ENCODE peak calls at places on chromosomes 3 and 15, in eight cellular contexts. I is GM23338, J is mucosa of descending colon, G is mesendoderm, X is pancreas, A is IMR-90, K is H9, Y is SJSA1. F is an unnamed sample.

GRCh38 chr3:134527037-134527436 is 41.2 kb downstream of the CEP63 start:
- DNase-seq in I (peak; percentile 73), J (no peak), G (peak; percentile 62), X (peak; percentile 34), A (peak; percentile 18), K (peak; percentile 67), Y (no peak), F (peak; percentile 39)

GRCh38 chr3:73480187-73480672 is 144.5 kb downstream of the PDZRN3 start:
- DNase-seq in I (no peak), J (no peak), G (no peak), X (no peak), A (no peak), K (no peak), Y (no peak), F (no peak)

GRCh38 chr3:18379647-18380046 is 45.5 kb downstream of the SATB1 start:
- DNase-seq in I (peak; percentile 34), J (no peak), G (peak; percentile 35), X (no peak), A (no peak), K (peak; percentile 33), Y (no peak), F (no peak)

GRCh38 chr3:111846717-111847116 is 12.3 kb upstream of the PHLDB2 start:
- DNase-seq in I (no peak), J (no peak), G (no peak), X (no peak), A (peak; percentile 91), K (no peak), Y (peak; percentile 62), F (no peak)

GRCh38 chr3:36514171-36514570 is 133.9 kb downstream of the STAC start:
- DNase-seq in I (no peak), J (no peak), G (no peak), X (no peak), A (peak; percentile 2), K (no peak), Y (no peak), F (no peak)

GRCh38 chr15:78131295-78132021 is at the start of gene CIB2:
- DNase-seq in I (peak; percentile 90), J (peak; percentile 75), G (peak; percentile 85), X (peak; percentile 84), A (peak; percentile 41), K (peak; percentile 86), Y (peak; percentile 70), F (peak; percentile 95)

GRCh38 chr15:81182746-81183402 is 13.8 kb upstream of the IL16 start:
- DNase-seq in I (peak; percentile 36), J (no peak), G (peak; percentile 43), X (no peak), A (no peak), K (peak; percentile 44), Y (no peak), F (peak; percentile 18)

GRCh38 chr15:32790352-32790999 is 72.7 kb downstream of the GREM1 start:
- DNase-seq in I (no peak), J (no peak), G (no peak), X (no peak), A (peak; percentile 79), K (no peak), Y (peak; percentile 64), F (no peak)

GRCh38 chr15:36808401-36809160 is 229.2 kb downstream of the CDIN1 start:
- DNase-seq in I (no peak), J (no peak), G (no peak), X (no peak), A (peak; percentile 25), K (no peak), Y (no peak), F (no peak)

GRCh38 chr3:133895208-133896001 is at the start of gene RAB6B:
- DNase-seq in I (peak; percentile 83), J (no peak), G (peak; percentile 56), X (peak; percentile 84), A (peak; percentile 20), K (peak; percentile 64), Y (peak; percentile 29), F (peak; percentile 89)

GRCh38 chr15:81914734-81915234 is 131.0 kb downstream of the MEX3B start:
- DNase-seq in I (no peak), J (no peak), G (no peak), X (peak; percentile 42), A (no peak), K (no peak), Y (no peak), F (no peak)

GRCh38 chr15:65377105-65377975 is 462 bp downstream of the IGDCC3 start:
- DNase-seq in I (peak; percentile 81), J (no peak), G (peak; percentile 77), X (peak; percentile 80), A (no peak), K (peak; percentile 58), Y (peak; percentile 21), F (peak; percentile 83)

GRCh38 chr3:38533285-38533994 is 37.3 kb downstream of the EXOG start:
- DNase-seq in I (no peak), J (no peak), G (peak; percentile 75), X (peak; percentile 52), A (no peak), K (no peak), Y (no peak), F (no peak)

GRCh38 chr3:64134882-64135281 is 90.4 kb downstream of the PRICKLE2 start:
- DNase-seq in I (no peak), J (no peak), G (no peak), X (no peak), A (no peak), K (no peak), Y (no peak), F (no peak)
- H3K4me1 ChIP-seq in I (no peaks in the 10 kb centered on the region), J (no peaks in the 10 kb centered on the region), G (no peaks in the 10 kb centered on the region), X (no peaks in the 10 kb centered on the region), A (no peaks in the 10 kb centered on the region), K (no peaks in the 10 kb centered on the region), Y (peaks cover 11% of the 10 kb centered on the region), F (peaks cover 13% of the 10 kb centered on the region)

GRCh38 chr15:77063249-77063648 is 7.7 kb downstream of the TSPAN3 start:
- DNase-seq in I (no peak), J (no peak), G (no peak), X (no peak), A (no peak), K (no peak), Y (no peak), F (no peak)

GRCh38 chr15:77064539-77065308 is 6.2 kb downstream of the TSPAN3 start:
- DNase-seq in I (no peak), J (no peak), G (no peak), X (no peak), A (peak; percentile 65), K (no peak), Y (no peak), F (no peak)

GRCh38 chr15:77060560-77060959 is 10.3 kb downstream of the TSPAN3 start:
- DNase-seq in I (no peak), J (no peak), G (no peak), X (no peak), A (peak; percentile 64), K (no peak), Y (no peak), F (no peak)

GRCh38 chr15:77066961-77067690 is 3.8 kb downstream of the TSPAN3 start:
- DNase-seq in I (no peak), J (peak; percentile 42), G (no peak), X (no peak), A (peak; percentile 54), K (no peak), Y (peak; percentile 37), F (no peak)

GRCh38 chr15:77064118-77064517 is 6.8 kb downstream of the TSPAN3 start:
- DNase-seq in I (no peak), J (no peak), G (no peak), X (no peak), A (no peak), K (no peak), Y (no peak), F (no peak)
- H3K4me1 ChIP-seq in I (peaks cover 6% of the 10 kb centered on the region), J (peaks cover 58% of the 10 kb centered on the region), G (no peaks in the 10 kb centered on the region), X (peaks cover 64% of the 10 kb centered on the region), A (peaks cover 15% of the 10 kb centered on the region), K (no peaks in the 10 kb centered on the region), Y (peaks cover 31% of the 10 kb centered on the region), F (peaks cover 34% of the 10 kb centered on the region)

GRCh38 chr3:50588759-50589433 is 19.6 kb downstream of the HEMK1 start:
- DNase-seq in I (no peak), J (no peak), G (no peak), X (no peak), A (peak; percentile 41), K (no peak), Y (no peak), F (no peak)

GRCh38 chr3:50594253-50594785 is 17.3 kb downstream of the CISH start:
- DNase-seq in I (no peak), J (no peak), G (no peak), X (peak; percentile 58), A (no peak), K (no peak), Y (no peak), F (no peak)

GRCh38 chr3:50587806-50588758 is 18.8 kb downstream of the HEMK1 start:
- DNase-seq in I (no peak), J (no peak), G (no peak), X (peak; percentile 24), A (no peak), K (no peak), Y (no peak), F (no peak)

GRCh38 chr3:50591196-50591741 is 20.3 kb downstream of the CISH start:
- DNase-seq in I (no peak), J (no peak), G (no peak), X (peak; percentile 63), A (no peak), K (no peak), Y (no peak), F (no peak)

DNA sequence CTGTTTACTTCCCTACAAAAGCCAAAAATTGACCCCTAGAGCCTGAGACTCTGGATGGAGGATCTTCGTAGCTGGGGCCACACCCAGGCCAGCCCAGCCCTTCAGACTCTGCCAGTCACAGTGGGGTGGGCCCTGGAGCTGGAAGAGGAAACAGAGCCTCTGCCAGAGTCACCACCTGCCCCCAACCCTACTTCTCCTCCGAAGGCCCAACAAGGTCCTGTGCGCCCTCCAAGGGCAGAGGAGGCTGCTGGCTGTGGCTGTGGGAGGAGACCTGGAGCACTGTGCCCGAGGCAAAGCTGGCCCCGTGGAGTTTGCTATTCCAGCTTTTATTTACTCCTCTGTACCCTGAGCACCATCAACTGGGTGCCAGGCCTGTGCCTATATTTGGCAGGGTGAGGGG is 19.0 kb downstream of the CISH start:
- DNase-seq in I (no peak), J (peak; percentile 59), G (no peak), X (peak; percentile 48), A (no peak), K (no peak), Y (no peak), F (no peak)
- H3K4me1 ChIP-seq in I (no peaks in the 10 kb centered on the region), J (peaks cover 12% of the 10 kb centered on the region), G (no peaks in the 10 kb centered on the region), X (no peaks in the 10 kb centered on the region), A (no peaks in the 10 kb centered on the region), K (no peaks in the 10 kb centered on the region), Y (no peaks in the 10 kb centered on the region), F (no peaks in the 10 kb centered on the region)

DNA sequence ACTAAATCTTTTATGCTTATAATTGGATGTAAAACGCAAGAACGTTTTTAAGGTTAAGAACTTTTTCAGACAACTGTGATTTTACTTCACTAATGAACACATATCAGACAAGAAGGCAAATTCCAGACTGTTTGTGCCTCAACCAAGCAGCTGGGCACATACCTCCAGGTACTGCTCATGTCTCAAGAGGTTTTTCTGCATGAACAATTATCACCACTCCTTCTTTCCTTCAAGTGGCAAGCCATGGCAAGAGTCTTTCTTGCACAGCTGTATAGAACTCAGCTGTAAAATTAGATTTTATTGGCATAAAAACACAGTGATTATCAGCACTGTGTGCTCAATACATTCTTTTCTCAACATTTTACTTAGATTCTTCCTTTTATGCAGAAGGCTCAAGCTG is 64.3 kb downstream of the FNDC3B start:
- DNase-seq in I (no peak), J (no peak), G (no peak), X (no peak), A (peak; percentile 71), K (no peak), Y (no peak), F (no peak)
- H3K4me1 ChIP-seq in I (peaks cover 60% of the 10 kb centered on the region), J (peaks cover 19% of the 10 kb centered on the region), G (peaks cover 3% of the 10 kb centered on the region), X (peaks cover 56% of the 10 kb centered on the region), A (peaks cover 17% of the 10 kb centered on the region), K (peaks cover 11% of the 10 kb centered on the region), Y (peaks cover 54% of the 10 kb centered on the region), F (peaks cover 31% of the 10 kb centered on the region)

GRCh38 chr3:56593455-56594158 is 36.6 kb downstream of the CCDC66 start:
- DNase-seq in I (no peak), J (peak; percentile 9), G (no peak), X (no peak), A (no peak), K (no peak), Y (no peak), F (no peak)
- H3K4me1 ChIP-seq in I (no peaks in the 10 kb centered on the region), J (no peaks in the 10 kb centered on the region), G (peaks cover 2% of the 10 kb centered on the region), X (no peaks in the 10 kb centered on the region), A (peaks cover 10% of the 10 kb centered on the region), K (peaks cover 3% of the 10 kb centered on the region), Y (no peaks in the 10 kb centered on the region), F (no peaks in the 10 kb centered on the region)

F was measured in neural progenitor cell.